ENCODE peak calls at places on chromosomes 13 and 19, in nine cellular contexts. E is Peyer's patch, I is A549, L is thyroid gland, Y is prostate gland, A is IMR-90, D is esophagus squamous epithelium, C is uterus, Q is breast epithelium. X is an unnamed sample.

GRCh38 chr13:112510002-112510780 is 77.8 kb downstream of the TUBGCP3 start:
- DNase-seq in C (no peak), Q (no peak), E (no peak), Y (peak; percentile 15), I (peak; percentile 72), A (peak; percentile 71), D (no peak), L (peak; percentile 48), X (no peak)

GRCh38 chr19:43504426-43505185 is at the start of gene PHLDB3:
- DNase-seq in Q (peak; percentile 68), C (no peak), I (no peak), Y (peak; percentile 70), L (peak; percentile 32), E (peak; percentile 76), D (no peak), A (peak; percentile 9), X (no peak)

GRCh38 chr19:3208317-3209207 is 15.9 kb upstream of the CELF5 start:
- DNase-seq in Y (no peak), E (no peak), A (no peak), L (no peak), C (no peak), Q (no peak), D (no peak), I (no peak), X (no peak)

GRCh38 chr13:43242040-43242439 is 218.7 kb downstream of the DNAJC15 start:
- DNase-seq in C (no peak), A (peak; percentile 47), E (no peak), L (no peak), Y (no peak), I (no peak), D (no peak), Q (no peak), X (no peak)

GRCh38 chr13:23610966-23611486 is 40.8 kb downstream of the TNFRSF19 start:
- DNase-seq in D (no peak), Q (no peak), Y (no peak), C (no peak), A (peak; percentile 53), I (no peak), L (peak; percentile 39), E (no peak), X (no peak)

GRCh38 chr13:26881154-26881553 is 120.6 kb upstream of the GPR12 start:
- DNase-seq in Q (no peak), Y (peak; percentile 12), L (peak; percentile 71), D (no peak), I (no peak), C (no peak), A (peak; percentile 47), E (no peak), X (no peak)

GRCh38 chr19:30539981-30540380 is 167.8 kb downstream of the ZNF536 start:
- DNase-seq in E (no peak), I (no peak), Y (no peak), D (no peak), L (no peak), A (no peak), Q (no peak), C (no peak), X (no peak)

GRCh38 chr19:329876-330275 is 14.7 kb downstream of the MIER2 start:
- DNase-seq in A (no peak), C (no peak), D (no peak), I (no peak), L (no peak), E (no peak), Q (no peak), Y (no peak), X (no peak)

GRCh38 chr13:76853481-76853880 is 32.7 kb downstream of the KCTD12 start:
- DNase-seq in A (no peak), D (no peak), C (no peak), Q (no peak), Y (no peak), E (no peak), I (no peak), L (no peak), X (no peak)

GRCh38 chr19:48806818-48807589 is 3.8 kb downstream of the BCAT2 start:
- DNase-seq in D (no peak), C (no peak), A (peak; percentile 39), I (peak; percentile 76), E (peak; percentile 88), Q (no peak), L (no peak), Y (no peak), X (no peak)

GRCh38 chr19:38034153-38034835 is 127.3 kb downstream of the SIPA1L3 start:
- DNase-seq in Q (no peak), A (peak; percentile 62), Y (no peak), D (no peak), L (no peak), I (no peak), C (no peak), E (no peak), X (no peak)

GRCh38 chr13:48574036-48574796 is 41.3 kb upstream of the RCBTB2 start:
- DNase-seq in C (no peak), L (no peak), Y (no peak), Q (no peak), E (no peak), A (no peak), D (no peak), I (no peak), X (peak; percentile 62)

GRCh38 chr19:8149261-8150094 is at the start of gene FBN3:
- DNase-seq in Y (no peak), I (no peak), C (no peak), L (peak; percentile 41), Q (no peak), A (no peak), E (no peak), D (no peak), X (no peak)

GRCh38 chr13:95100525-95101121 is 200.6 kb downstream of the ABCC4 start:
- DNase-seq in C (no peak), A (peak; percentile 77), D (no peak), I (peak; percentile 98), L (no peak), Y (peak; percentile 53), Q (no peak), E (no peak), X (no peak)

GRCh38 chr13:91196958-91197357 is 150.5 kb upstream of the MIR17HG start:
- DNase-seq in E (no peak), I (no peak), Y (no peak), D (no peak), Q (no peak), A (no peak), L (no peak), C (no peak), X (no peak)

GRCh38 chr13:37870895-37871550 is 1.5 kb upstream of the TRPC4 start:
- DNase-seq in L (no peak), Q (no peak), I (no peak), A (peak; percentile 79), C (no peak), E (no peak), D (no peak), Y (no peak), X (no peak)

GRCh38 chr19:15859187-15859586 is 38.7 kb downstream of the CYP4F2 start:
- DNase-seq in Y (no peak), D (no peak), A (no peak), E (no peak), I (no peak), Q (no peak), L (no peak), C (no peak), X (no peak)

GRCh38 chr13:49023441-49023840 is 47.7 kb downstream of the FNDC3A start:
- DNase-seq in I (peak; percentile 24), E (no peak), A (peak; percentile 92), D (no peak), L (no peak), Y (no peak), C (no peak), Q (no peak), X (no peak)

GRCh38 chr19:50477751-50478515 is 1.3 kb upstream of the GARIN5A start:
- DNase-seq in I (no peak), Y (no peak), L (no peak), C (no peak), Q (no peak), A (no peak), E (peak; percentile 38), D (no peak), X (no peak)
- H3K4me3 ChIP-seq in I (peak overlapping the region; percentile 86), Y (no peak overlapping the region), L (no peak overlapping the region), C (no peak overlapping the region), Q (peak overlapping the region; percentile 99), A (no peak overlapping the region), E (no peak overlapping the region), D (no peak overlapping the region), X (no peak overlapping the region)

GRCh38 chr13:103625194-103625593 is 559.0 kb upstream of the SLC10A2 start:
- DNase-seq in Q (no peak), C (no peak), A (no peak), Y (no peak), L (no peak), E (no peak), D (no peak), I (no peak), X (no peak)
- TF ChIP-seq POLR2A in Q (no peak), C (no peak), A (no peak), Y (no peak), L (no peak), E (no peak), D (no peak), I (no peak), X (no peak)

DNA sequence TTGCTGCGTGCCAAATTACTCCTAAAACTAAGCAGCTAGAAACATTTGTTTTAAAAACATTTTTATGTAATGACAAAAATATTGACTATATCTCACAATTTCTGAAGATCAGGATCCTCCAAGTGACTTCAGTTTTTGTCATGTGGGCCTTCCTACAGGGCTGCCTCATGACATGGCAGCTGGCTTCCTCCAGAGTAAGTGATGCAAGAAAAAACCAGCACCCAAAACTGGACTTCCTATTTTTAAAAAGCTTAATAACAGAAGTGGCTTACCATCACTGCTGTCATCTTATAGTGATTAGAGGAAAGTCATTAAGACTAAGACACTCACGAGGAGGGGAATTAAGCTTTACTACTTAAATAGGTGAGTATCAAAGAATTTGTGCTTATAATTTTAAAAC is 681.7 kb downstream of the PCDH17 start:
- DNase-seq in A (no peak), Q (no peak), D (no peak), E (no peak), L (no peak), I (no peak), Y (no peak), C (no peak), X (no peak)
- H3K4me3 ChIP-seq in A (no peak overlapping the region), Q (no peak overlapping the region), D (no peak overlapping the region), E (no peak overlapping the region), L (no peak overlapping the region), I (no peak overlapping the region), Y (no peak overlapping the region), C (no peak overlapping the region), X (no peak overlapping the region)

DNA sequence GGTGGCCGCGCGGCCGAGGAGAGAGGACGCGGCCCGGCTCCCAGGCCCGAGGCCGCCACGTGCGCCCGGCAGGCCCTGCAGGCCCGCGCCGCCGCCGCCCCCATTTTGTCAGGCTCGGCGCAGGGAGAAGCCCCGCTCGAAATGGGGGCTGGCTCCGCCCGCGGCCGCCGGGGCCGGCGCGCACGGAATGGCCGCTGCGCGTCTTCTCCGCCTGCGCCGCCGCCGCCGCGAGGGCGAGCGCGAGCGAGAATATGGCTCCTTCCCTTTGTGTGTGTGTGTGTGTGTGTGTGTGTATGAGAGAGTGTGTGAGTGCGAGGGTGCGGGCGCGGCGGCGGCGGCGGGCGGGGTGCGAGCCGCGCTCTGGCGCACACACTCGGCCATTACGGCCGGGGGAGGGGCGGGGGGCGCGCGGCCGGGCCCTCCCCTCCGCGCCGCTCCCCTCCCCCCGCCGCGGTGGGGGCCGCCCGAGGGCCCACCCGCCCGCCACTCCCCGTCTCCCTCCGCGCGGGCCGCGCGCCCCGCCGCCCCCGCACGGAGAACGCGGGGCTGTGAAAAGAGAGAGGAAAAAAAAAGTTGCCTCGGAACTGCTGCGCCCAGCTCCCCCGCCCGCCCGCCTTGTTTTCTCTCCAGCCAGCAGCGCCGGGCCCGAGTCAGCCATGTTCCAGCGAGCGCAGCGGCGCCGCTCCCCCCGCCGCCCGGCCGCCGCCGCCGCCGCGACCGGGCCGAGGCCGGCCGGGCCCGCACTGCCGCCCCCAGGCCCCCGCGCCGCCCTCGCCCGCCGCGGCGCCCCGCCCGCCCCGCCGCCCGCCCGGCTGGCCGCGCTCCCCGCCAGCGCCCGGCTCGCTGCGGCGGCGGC is 1.0 kb downstream of the HMGB1 start:
- DNase-seq in Q (peak; percentile 65), I (peak; percentile 80), D (peak; percentile 35), L (peak; percentile 76), A (peak; percentile 70), Y (peak; percentile 77), C (peak; percentile 79), E (peak; percentile 87), X (peak; percentile 94)
- TF ChIP-seq POLR2A in Q (no peak), I (peak; percentile 37), D (no peak), L (peak; percentile 79), A (peak; percentile 70), Y (no peak), C (peak; percentile 38), E (peak; percentile 9), X (no peak)